ENCODE peak calls at places on chromosome 6, in six cellular contexts. V is thoracic aorta; F is stomach; H is IMR-90; X is colonic mucosa; K is CD8-positive, alpha-beta T cell. Z is an unnamed sample. For H3K27me3, the result is how much of the 10 kb centered on the place peaks cover.

GRCh38 chr6:95581073-95581472 is 3.7 kb downstream of the MANEA start:
- DNase-seq in V (no peak), F (no peak), H (peak), X (no peak), K (no peak), Z (no peak)

GRCh38 chr6:35733633-35734032 is 3.2 kb upstream of the ARMC12 start:
- DNase-seq in V (no peak), F (peak), H (no peak), X (no peak), K (no peak), Z (no peak)

GRCh38 chr6:162119349-162119748 is 608.2 kb downstream of the PRKN start:
- DNase-seq in V (no peak), F (no peak), H (no peak), X (peak), K (no peak), Z (peak)

GRCh38 chr6:30325150-30325872 is 1.4 kb upstream of the TRIM39 start:
- DNase-seq in V (peak), F (peak), H (peak), X (peak), K (peak), Z (peak)

GRCh38 chr6:28208180-28208659 is 16.9 kb upstream of the ZSCAN9 start:
- DNase-seq in V (no peak), F (no peak), H (no peak), X (no peak), K (no peak), Z (no peak)

GRCh38 chr6:37507690-37508421 is 8.2 kb upstream of the CCDC167 start:
- DNase-seq in V (no peak), F (no peak), H (no peak), X (no peak), K (peak), Z (no peak)

GRCh38 chr6:47524136-47524840 is 46.7 kb downstream of the CD2AP start:
- DNase-seq in V (no peak), F (no peak), H (peak), X (no peak), K (no peak), Z (no peak)

GRCh38 chr6:26330835-26331808 is 33.9 kb upstream of the BTN3A2 start:
- DNase-seq in V (no peak), F (no peak), H (peak), X (peak), K (peak), Z (no peak)

GRCh38 chr6:110878751-110879539 is 4.4 kb downstream of the AMD1 start:
- DNase-seq in V (no peak), F (no peak), H (peak), X (peak), K (peak), Z (no peak)

DNA sequence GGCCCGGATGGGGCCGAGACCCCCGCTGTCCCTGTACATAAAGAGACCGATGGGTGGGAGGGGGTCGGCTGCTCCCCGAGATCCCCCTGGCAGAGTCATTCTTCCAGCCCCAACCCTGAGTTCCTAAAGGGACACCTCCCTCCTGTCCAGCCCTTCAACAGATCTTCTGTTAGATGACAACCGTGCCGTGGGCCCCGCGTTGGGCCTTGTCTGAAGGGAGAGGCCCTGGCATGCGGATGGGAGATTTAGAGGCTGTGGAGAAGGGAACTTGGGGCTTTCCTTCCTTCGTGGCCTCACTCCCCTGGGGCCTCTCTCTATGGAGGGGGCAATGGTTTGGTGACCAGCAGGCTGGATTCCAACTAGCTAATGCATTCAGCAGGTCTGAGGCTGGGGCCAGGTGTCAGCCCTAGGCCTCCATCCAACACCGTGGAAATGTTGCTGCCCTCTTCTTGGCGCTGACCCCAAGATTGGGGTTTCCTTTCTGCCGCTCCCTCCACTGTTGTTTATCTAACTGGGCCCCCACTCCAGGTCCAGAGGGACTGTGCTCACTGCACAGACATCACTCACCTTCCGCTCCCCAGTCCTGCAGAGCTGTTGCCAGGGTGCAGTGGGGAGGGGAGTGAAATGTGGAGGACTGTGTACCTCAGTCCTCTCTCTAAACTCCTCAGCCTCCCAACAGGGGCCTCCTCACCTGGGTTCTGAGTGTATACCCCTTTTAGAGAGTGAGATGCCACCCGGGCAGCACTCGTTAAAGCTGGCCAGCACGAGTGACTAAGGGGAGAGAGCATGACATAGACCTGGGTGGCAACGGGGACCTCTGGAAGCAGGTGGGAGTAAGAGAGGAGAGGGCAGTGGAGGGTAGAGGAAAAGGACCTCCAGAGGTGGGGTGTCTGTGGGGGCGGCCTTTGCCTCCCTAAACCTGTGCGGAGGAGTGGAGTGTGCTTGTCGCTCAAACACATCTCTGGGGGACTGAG is 6.7 kb downstream of the TMEM151B start:
- DNase-seq in V (no peak), F (no peak), H (no peak), X (no peak), K (no peak), Z (no peak)
- H3K27me3 ChIP-seq in V (under half), F (under half), H (half or more), X (under half), K (under half), Z (under half)

DNA sequence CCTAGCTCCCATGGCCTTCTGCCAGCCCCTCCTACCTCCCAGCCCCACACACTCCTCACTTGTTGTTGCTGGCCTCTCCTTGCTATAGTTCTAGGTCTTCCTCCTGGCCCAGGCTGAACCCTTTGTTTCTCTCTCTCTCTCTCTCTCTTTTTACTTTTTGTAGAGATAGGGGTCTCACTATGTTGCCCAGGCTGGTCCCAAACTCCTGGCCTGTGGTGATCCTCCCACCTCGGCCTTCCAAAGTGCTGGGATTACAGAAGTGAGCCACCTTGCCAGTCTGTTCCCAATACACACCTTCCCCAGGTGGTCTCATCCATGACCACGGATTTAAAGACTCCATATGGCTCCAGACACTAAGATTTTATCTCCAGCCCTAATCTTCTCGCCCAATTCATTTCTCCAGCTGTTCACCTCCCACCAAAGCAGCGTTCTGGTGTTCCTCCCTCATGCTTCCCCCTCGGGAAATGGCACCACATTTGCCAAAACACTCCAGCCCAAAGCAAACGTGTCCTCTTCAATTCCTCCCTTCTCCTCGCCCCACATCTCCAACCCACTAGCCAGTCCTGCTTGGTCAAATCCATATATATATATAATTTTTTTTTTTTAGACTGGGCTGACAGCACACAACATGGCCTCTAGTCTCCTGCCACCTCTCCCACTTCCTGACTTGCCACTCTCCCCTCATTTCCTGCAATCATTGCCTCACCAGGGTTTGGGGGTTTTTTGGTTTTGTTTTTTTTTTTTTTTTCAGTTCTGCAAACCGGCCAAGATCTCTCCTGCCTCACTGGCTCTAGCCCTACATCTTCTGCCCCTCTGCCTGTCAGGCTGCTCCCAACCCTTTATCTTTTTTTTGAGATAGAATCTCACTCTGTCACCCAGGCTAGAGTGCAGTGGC is 104.4 kb downstream of the NCR2 start:
- DNase-seq in V (no peak), F (no peak), H (no peak), X (no peak), K (no peak), Z (no peak)
- H3K27me3 ChIP-seq in V (under half), F (under half), H (half or more), X (under half), K (under half), Z (under half)

DNA sequence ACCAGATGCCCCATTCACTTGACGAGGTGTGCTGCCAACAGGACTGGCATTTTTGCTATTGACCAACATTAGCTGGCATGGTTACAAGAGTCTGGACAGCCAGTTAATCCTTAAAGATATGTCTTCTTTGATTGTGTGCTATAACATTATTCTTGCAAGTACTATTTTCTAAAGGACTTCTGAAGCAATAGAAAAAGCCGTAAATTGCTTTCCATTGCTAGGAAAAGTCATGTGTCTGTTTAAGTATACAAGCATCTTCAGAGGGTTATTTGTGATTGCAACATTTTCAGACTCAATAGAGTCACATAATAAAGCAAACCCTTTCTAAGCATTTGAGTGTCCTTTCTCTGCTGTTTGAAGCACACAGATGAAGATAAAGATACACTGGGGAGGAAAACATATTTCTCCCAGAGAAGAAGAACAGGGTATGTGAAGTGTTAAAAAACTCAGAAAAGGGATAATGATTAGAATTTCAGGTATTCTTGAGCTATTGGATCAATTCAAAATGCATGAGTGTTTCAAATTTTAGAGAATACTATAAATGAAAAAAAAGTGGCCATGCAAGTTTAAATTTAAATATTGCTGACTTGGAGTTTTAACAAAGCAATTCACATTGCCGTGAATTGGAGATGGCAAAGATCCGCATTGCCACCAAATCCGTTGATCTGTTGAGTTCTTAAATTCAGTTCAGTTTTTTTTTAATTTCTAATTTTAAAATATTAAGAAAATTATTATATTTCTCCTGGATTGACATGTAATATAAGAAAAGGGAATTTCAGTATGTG is 191.7 kb upstream of the MAP3K7 start:
- DNase-seq in V (no peak), F (no peak), H (no peak), X (no peak), K (no peak), Z (no peak)
- H3K27me3 ChIP-seq in V (under half), F (under half), H (under half), X (under half), K (under half), Z (under half)

GRCh38 chr6:10884245-10884972 is 2.4 kb upstream of the SYCP2L start:
- DNase-seq in V (no peak), F (no peak), H (no peak), X (no peak), K (no peak), Z (no peak)

GRCh38 chr6:10882654-10883053 is 813 bp upstream of the GCM2 start:
- DNase-seq in V (no peak), F (no peak), H (no peak), X (no peak), K (no peak), Z (no peak)

GRCh38 chr6:10880366-10880765 is 1.5 kb downstream of the GCM2 start:
- DNase-seq in V (no peak), F (no peak), H (no peak), X (no peak), K (no peak), Z (no peak)

DNA sequence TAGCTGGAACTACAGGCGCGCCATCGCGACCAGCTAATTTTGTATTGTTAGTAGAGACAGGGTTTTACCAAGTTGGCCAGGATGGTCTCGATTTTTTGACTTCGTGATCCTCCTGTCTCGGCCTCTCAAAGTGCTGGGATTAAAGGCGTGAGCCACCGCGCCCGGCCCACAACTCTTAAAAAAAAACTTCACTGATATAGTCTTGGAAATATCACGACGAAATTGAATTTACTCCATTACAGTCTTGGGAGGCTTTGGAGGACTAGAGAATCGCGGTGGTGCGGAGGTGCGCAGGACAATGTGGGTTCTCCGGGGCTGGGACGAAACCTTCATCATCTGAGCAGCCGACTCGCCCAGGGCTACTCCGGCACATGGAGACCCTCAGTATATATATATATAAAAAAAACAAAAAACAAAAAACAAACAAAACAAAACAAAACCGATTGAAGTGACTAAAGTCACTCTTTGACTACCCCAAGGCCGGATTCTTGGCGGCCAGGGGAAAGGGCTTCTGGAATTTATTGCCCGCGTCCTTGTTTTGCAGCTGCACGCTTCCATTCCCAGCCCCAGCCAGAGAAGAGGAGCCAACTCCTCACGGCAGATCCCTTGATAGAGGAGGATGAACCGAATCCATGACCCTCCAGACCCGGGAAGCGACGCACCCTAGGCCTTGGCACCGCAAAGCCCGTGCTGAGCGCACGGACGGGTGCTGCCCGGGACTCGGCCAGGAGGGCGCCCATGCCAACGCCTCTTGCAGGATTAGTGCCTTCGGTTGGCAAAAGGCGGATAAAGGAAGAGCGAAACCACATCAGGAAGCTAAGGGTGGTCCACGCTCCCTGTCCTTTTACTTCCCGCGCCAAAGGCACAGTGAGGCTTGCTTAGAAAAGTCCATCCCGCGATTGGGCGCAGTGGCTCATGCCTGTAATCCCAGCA is 1.7 kb upstream of the GCM2 start:
- DNase-seq in V (no peak), F (no peak), H (no peak), X (no peak), K (no peak), Z (no peak)
- H3K27me3 ChIP-seq in V (under half), F (under half), H (half or more), X (under half), K (under half), Z (half or more)

DNA sequence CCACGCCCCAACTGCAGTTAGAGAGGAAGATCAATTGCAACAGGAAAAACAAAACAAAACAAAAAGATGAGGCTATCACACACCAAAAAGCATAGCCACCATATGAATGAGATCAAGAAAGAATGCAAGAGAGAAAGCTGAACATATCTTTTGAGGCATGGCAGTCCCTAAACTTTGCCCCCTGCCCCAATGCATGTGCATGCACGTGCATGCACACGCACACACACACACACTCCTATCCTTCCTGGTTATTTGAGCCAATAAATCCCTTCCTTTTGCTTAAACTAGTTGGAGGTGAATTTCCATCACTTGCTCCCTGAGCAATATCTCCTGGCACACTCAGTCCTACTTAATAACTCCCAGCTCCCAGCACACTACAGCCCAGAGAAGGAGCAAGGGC is 48.6 kb upstream of the FOXP4 start:
- DNase-seq in V (no peak), F (no peak), H (no peak), X (no peak), K (no peak), Z (no peak)
- H3K27me3 ChIP-seq in V (under half), F (under half), H (under half), X (under half), K (under half), Z (under half)

GRCh38 chr6:117481278-117481925 is 1.1 kb upstream of the DCBLD1 start:
- DNase-seq in V (no peak), F (peak), H (no peak), X (peak), K (peak), Z (no peak)
- H3K27me3 ChIP-seq in V (under half), F (under half), H (under half), X (under half), K (under half), Z (under half)

DNA sequence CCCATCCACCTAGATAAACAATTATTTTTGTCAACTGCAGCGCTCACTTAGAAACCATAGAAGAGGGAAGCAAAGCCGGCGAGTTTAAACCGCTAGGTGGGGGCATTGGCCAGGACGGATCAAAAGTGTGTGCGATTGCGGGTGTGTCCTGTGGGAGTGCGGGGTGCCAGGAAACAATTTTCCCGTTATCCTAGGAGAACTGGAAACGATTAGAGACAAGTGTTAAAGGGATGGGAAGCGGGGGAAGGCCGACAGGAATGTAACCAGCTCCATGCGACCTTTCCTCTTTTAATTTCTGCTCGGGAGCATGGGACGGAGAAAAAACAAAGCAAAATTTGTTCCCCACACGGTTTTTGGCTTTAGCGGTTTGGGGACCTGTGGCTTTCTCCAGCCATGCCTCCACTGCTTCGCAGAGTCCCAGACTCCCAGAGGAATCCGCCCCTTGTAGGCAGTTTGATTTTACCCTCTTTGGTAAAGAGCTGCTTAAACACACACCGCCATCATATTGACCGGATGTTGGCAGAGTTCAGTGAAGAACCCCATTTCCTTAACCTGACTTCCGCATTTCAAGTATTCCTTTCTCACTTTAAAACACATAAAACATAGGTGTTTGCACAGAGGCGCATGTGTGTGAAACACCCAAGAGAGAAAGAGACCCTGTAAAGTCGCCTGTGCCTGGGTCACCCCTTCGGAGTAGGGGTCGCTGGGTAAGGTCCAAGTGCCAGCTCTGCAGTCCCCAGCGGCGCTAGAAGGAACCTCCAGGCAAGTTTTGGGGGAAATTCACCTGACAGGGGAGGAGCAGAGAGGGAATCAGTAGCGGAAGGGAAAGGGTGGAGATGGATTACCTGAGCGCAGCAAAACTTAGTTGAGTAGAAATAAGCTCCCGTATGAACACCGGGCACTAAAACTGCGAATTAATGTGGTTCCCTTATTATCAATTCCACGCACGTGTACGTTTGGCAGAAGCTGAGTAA is 3.1 kb upstream of the HTR1B start:
- DNase-seq in V (no peak), F (peak), H (peak), X (peak), K (no peak), Z (peak)
- H3K27me3 ChIP-seq in V (under half), F (under half), H (under half), X (under half), K (under half), Z (under half)

GRCh38 chr6:41640436-41640835 is 2.2 kb downstream of the MDFI start:
- DNase-seq in V (no peak), F (no peak), H (no peak), X (no peak), K (no peak), Z (no peak)

GRCh38 chr6:41638801-41639555 is 710 bp downstream of the MDFI start:
- DNase-seq in V (no peak), F (no peak), H (no peak), X (no peak), K (no peak), Z (no peak)

GRCh38 chr6:41638002-41638800 is at the start of gene MDFI:
- DNase-seq in V (no peak), F (no peak), H (no peak), X (no peak), K (no peak), Z (no peak)

GRCh38 chr6:41641352-41641925 is 3.2 kb downstream of the MDFI start:
- DNase-seq in V (no peak), F (no peak), H (no peak), X (no peak), K (no peak), Z (no peak)

GRCh38 chr6:41639556-41640371 is 1.5 kb downstream of the MDFI start:
- DNase-seq in V (no peak), F (no peak), H (no peak), X (no peak), K (no peak), Z (no peak)
- H3K27me3 ChIP-seq in V (under half), F (under half), H (half or more), X (under half), K (under half), Z (half or more)

GRCh38 chr6:167760979-167761793 is 65.5 kb upstream of the AFDN start:
- DNase-seq in V (no peak), F (peak), H (peak), X (no peak), K (no peak), Z (no peak)
- H3K27me3 ChIP-seq in V (under half), F (under half), H (under half), X (under half), K (under half), Z (under half)

Z was measured in psoas muscle.